ENCODE peak calls at places on chromosomes 6 and 20, in ten cellular contexts. One of them, this sample, is unnamed.

GRCh38 chr6:81262656-81263055 is 489.8 kb downstream of the TENT5A start:
- DNase-seq in mammary epithelial cell: no peak
- DNase-seq in foreskin fibroblast: no peak
- DNase-seq in left ventricle myocardium inferior: no peak
- DNase-seq in kidney epithelial cell: no peak
- DNase-seq in tibial artery: no peak
- DNase-seq in cardiac fibroblast: no peak
- DNase-seq in spleen: no peak
- DNase-seq in IMR-90: no peak
- DNase-seq in fibroblast of lung: no peak
- DNase-seq in this sample: no peak

GRCh38 chr6:9437836-9438235 is 977.0 kb downstream of the TFAP2A start:
- DNase-seq in mammary epithelial cell: peak; percentile 13
- DNase-seq in foreskin fibroblast: peak; percentile 25
- DNase-seq in tibial artery: no peak
- DNase-seq in cardiac fibroblast: peak; percentile 25
- DNase-seq in left ventricle myocardium inferior: no peak
- DNase-seq in fibroblast of lung: peak; percentile 55
- DNase-seq in spleen: no peak
- DNase-seq in IMR-90: peak; percentile 59
- DNase-seq in kidney epithelial cell: no peak
- DNase-seq in this sample: no peak

GRCh38 chr6:51949451-51949850 is 138.0 kb downstream of the PKHD1 start:
- DNase-seq in cardiac fibroblast: no peak
- DNase-seq in fibroblast of lung: no peak
- DNase-seq in foreskin fibroblast: no peak
- DNase-seq in IMR-90: no peak
- DNase-seq in spleen: no peak
- DNase-seq in tibial artery: no peak
- DNase-seq in mammary epithelial cell: no peak
- DNase-seq in left ventricle myocardium inferior: no peak
- DNase-seq in kidney epithelial cell: no peak
- DNase-seq in this sample: no peak

GRCh38 chr6:109034439-109035041 is 60.1 kb downstream of the SESN1 start:
- DNase-seq in fibroblast of lung: no peak
- DNase-seq in left ventricle myocardium inferior: no peak
- DNase-seq in tibial artery: no peak
- DNase-seq in foreskin fibroblast: no peak
- DNase-seq in IMR-90: no peak
- DNase-seq in kidney epithelial cell: no peak
- DNase-seq in cardiac fibroblast: no peak
- DNase-seq in spleen: no peak
- DNase-seq in mammary epithelial cell: no peak
- DNase-seq in this sample: no peak

GRCh38 chr6:139205843-139206242 is 71.0 kb downstream of the HECA start:
- DNase-seq in kidney epithelial cell: no peak
- DNase-seq in cardiac fibroblast: no peak
- DNase-seq in foreskin fibroblast: no peak
- DNase-seq in mammary epithelial cell: no peak
- DNase-seq in spleen: no peak
- DNase-seq in left ventricle myocardium inferior: no peak
- DNase-seq in fibroblast of lung: no peak
- DNase-seq in IMR-90: no peak
- DNase-seq in tibial artery: no peak
- DNase-seq in this sample: no peak

GRCh38 chr6:149965191-149966020 is 1.7 kb downstream of the ULBP1 start:
- DNase-seq in tibial artery: no peak
- DNase-seq in cardiac fibroblast: no peak
- DNase-seq in left ventricle myocardium inferior: no peak
- DNase-seq in kidney epithelial cell: no peak
- DNase-seq in spleen: peak; percentile 84
- DNase-seq in fibroblast of lung: no peak
- DNase-seq in IMR-90: no peak
- DNase-seq in mammary epithelial cell: no peak
- DNase-seq in foreskin fibroblast: peak; percentile 20
- DNase-seq in this sample: no peak

GRCh38 chr6:80543598-80544181 is 437.2 kb downstream of the BCKDHB start:
- DNase-seq in tibial artery: no peak
- DNase-seq in left ventricle myocardium inferior: no peak
- DNase-seq in kidney epithelial cell: peak; percentile 25
- DNase-seq in mammary epithelial cell: peak; percentile 48
- DNase-seq in spleen: no peak
- DNase-seq in foreskin fibroblast: peak; percentile 47
- DNase-seq in IMR-90: peak; percentile 90
- DNase-seq in cardiac fibroblast: peak; percentile 91
- DNase-seq in fibroblast of lung: peak; percentile 93
- DNase-seq in this sample: no peak

GRCh38 chr20:41094656-41095055 is 42.7 kb upstream of the PLCG1 start:
- DNase-seq in spleen: no peak
- DNase-seq in fibroblast of lung: peak; percentile 39
- DNase-seq in left ventricle myocardium inferior: no peak
- DNase-seq in mammary epithelial cell: no peak
- DNase-seq in cardiac fibroblast: no peak
- DNase-seq in IMR-90: peak; percentile 61
- DNase-seq in kidney epithelial cell: no peak
- DNase-seq in tibial artery: no peak
- DNase-seq in foreskin fibroblast: peak; percentile 18
- DNase-seq in this sample: no peak

GRCh38 chr6:15444081-15444731 is 198.3 kb downstream of the JARID2 start:
- DNase-seq in IMR-90: peak; percentile 89
- DNase-seq in kidney epithelial cell: no peak
- DNase-seq in left ventricle myocardium inferior: no peak
- DNase-seq in spleen: no peak
- DNase-seq in cardiac fibroblast: no peak
- DNase-seq in foreskin fibroblast: no peak
- DNase-seq in tibial artery: no peak
- DNase-seq in fibroblast of lung: peak; percentile 33
- DNase-seq in mammary epithelial cell: no peak
- DNase-seq in this sample: no peak

GRCh38 chr20:50238081-50238800 is 47.6 kb downstream of the CEBPB start:
- DNase-seq in mammary epithelial cell: no peak
- DNase-seq in spleen: no peak
- DNase-seq in left ventricle myocardium inferior: no peak
- DNase-seq in fibroblast of lung: no peak
- DNase-seq in IMR-90: no peak
- DNase-seq in cardiac fibroblast: no peak
- DNase-seq in kidney epithelial cell: no peak
- DNase-seq in foreskin fibroblast: no peak
- DNase-seq in tibial artery: no peak
- DNase-seq in this sample: no peak

GRCh38 chr6:43707269-43707668 is 19.7 kb upstream of the MRPS18A start:
- DNase-seq in fibroblast of lung: no peak
- DNase-seq in left ventricle myocardium inferior: no peak
- DNase-seq in spleen: no peak
- DNase-seq in cardiac fibroblast: no peak
- DNase-seq in tibial artery: no peak
- DNase-seq in kidney epithelial cell: no peak
- DNase-seq in foreskin fibroblast: no peak
- DNase-seq in mammary epithelial cell: no peak
- DNase-seq in IMR-90: no peak
- DNase-seq in this sample: no peak

GRCh38 chr6:169371344-169372144 is 117.9 kb upstream of the THBS2 start:
- DNase-seq in left ventricle myocardium inferior: no peak
- DNase-seq in foreskin fibroblast: peak; percentile 55
- DNase-seq in spleen: no peak
- DNase-seq in kidney epithelial cell: no peak
- DNase-seq in cardiac fibroblast: peak; percentile 17
- DNase-seq in IMR-90: peak; percentile 16
- DNase-seq in mammary epithelial cell: no peak
- DNase-seq in tibial artery: no peak
- DNase-seq in fibroblast of lung: peak; percentile 23
- DNase-seq in this sample: no peak

GRCh38 chr6:53347250-53347920 is 1.4 kb downstream of the ELOVL5 start:
- DNase-seq in kidney epithelial cell: no peak
- DNase-seq in spleen: no peak
- DNase-seq in fibroblast of lung: peak; percentile 54
- DNase-seq in tibial artery: no peak
- DNase-seq in mammary epithelial cell: peak; percentile 47
- DNase-seq in left ventricle myocardium inferior: no peak
- DNase-seq in foreskin fibroblast: peak; percentile 16
- DNase-seq in cardiac fibroblast: peak; percentile 29
- DNase-seq in IMR-90: peak; percentile 45
- DNase-seq in this sample: no peak

GRCh38 chr20:63501818-63502670 is 3.2 kb upstream of the EEF1A2 start:
- DNase-seq in foreskin fibroblast: no peak
- DNase-seq in tibial artery: no peak
- DNase-seq in IMR-90: peak; percentile 16
- DNase-seq in cardiac fibroblast: no peak
- DNase-seq in spleen: no peak
- DNase-seq in fibroblast of lung: no peak
- DNase-seq in mammary epithelial cell: no peak
- DNase-seq in left ventricle myocardium inferior: peak; percentile 81
- DNase-seq in kidney epithelial cell: no peak
- DNase-seq in this sample: no peak
- H3K4me3 ChIP-seq in foreskin fibroblast: no peak overlapping the region
- H3K4me3 ChIP-seq in tibial artery: no peak overlapping the region
- H3K4me3 ChIP-seq in IMR-90: no peak overlapping the region
- H3K4me3 ChIP-seq in cardiac fibroblast: no peak overlapping the region
- H3K4me3 ChIP-seq in spleen: no peak overlapping the region
- H3K4me3 ChIP-seq in fibroblast of lung: no peak overlapping the region
- H3K4me3 ChIP-seq in mammary epithelial cell: no peak overlapping the region
- H3K4me3 ChIP-seq in left ventricle myocardium inferior: peak overlapping the region; percentile 23
- H3K4me3 ChIP-seq in kidney epithelial cell: no peak overlapping the region
- H3K4me3 ChIP-seq in this sample: no peak overlapping the region

DNA sequence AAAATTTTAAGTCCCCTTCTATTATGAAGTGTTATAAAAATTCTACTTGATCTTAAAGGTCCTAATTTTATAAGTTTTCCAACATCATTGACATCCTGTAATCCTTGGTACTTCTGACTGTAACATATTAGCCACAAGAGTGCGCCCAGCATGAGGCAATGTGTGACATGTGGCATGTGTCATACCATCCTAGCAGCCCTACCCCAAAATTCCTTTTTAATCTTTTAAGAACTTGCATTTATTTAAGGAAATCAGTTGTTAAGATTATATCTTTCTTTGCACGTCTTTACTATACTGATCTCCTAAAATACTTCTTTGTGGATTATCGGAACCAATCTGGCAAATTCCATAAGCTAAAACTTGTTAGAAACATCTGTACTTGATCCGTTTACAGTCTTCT is 167.1 kb upstream of the SLC24A3 start:
- DNase-seq in cardiac fibroblast: no peak
- DNase-seq in kidney epithelial cell: no peak
- DNase-seq in foreskin fibroblast: no peak
- DNase-seq in left ventricle myocardium inferior: no peak
- DNase-seq in spleen: no peak
- DNase-seq in mammary epithelial cell: no peak
- DNase-seq in IMR-90: no peak
- DNase-seq in fibroblast of lung: no peak
- DNase-seq in tibial artery: no peak
- DNase-seq in this sample: no peak
- TF ChIP-seq CTCF in cardiac fibroblast: no peak
- TF ChIP-seq CTCF in kidney epithelial cell: no peak
- TF ChIP-seq CTCF in foreskin fibroblast: no peak
- TF ChIP-seq CTCF in left ventricle myocardium inferior: no peak
- TF ChIP-seq CTCF in spleen: no peak
- TF ChIP-seq CTCF in mammary epithelial cell: no peak
- TF ChIP-seq CTCF in IMR-90: no peak
- TF ChIP-seq CTCF in fibroblast of lung: no peak
- TF ChIP-seq CTCF in tibial artery: no peak
- TF ChIP-seq CTCF in this sample: no peak

GRCh38 chr6:148745926-148746325 is 904 bp upstream of the UST start:
- DNase-seq in kidney epithelial cell: no peak
- DNase-seq in spleen: no peak
- DNase-seq in cardiac fibroblast: no peak
- DNase-seq in foreskin fibroblast: no peak
- DNase-seq in tibial artery: no peak
- DNase-seq in left ventricle myocardium inferior: no peak
- DNase-seq in fibroblast of lung: peak; percentile 18
- DNase-seq in mammary epithelial cell: peak; percentile 23
- DNase-seq in IMR-90: no peak
- DNase-seq in this sample: no peak
- H3K4me3 ChIP-seq in kidney epithelial cell: peak overlapping the region; percentile 65
- H3K4me3 ChIP-seq in spleen: peak overlapping the region; percentile 83
- H3K4me3 ChIP-seq in cardiac fibroblast: peak overlapping the region; percentile 92
- H3K4me3 ChIP-seq in foreskin fibroblast: peak overlapping the region; percentile 83
- H3K4me3 ChIP-seq in tibial artery: peak overlapping the region; percentile 88
- H3K4me3 ChIP-seq in left ventricle myocardium inferior: peak overlapping the region; percentile 86
- H3K4me3 ChIP-seq in fibroblast of lung: peak overlapping the region; percentile 69
- H3K4me3 ChIP-seq in mammary epithelial cell: peak overlapping the region; percentile 74
- H3K4me3 ChIP-seq in IMR-90: peak overlapping the region; percentile 87
- H3K4me3 ChIP-seq in this sample: peak overlapping the region; percentile 85

DNA sequence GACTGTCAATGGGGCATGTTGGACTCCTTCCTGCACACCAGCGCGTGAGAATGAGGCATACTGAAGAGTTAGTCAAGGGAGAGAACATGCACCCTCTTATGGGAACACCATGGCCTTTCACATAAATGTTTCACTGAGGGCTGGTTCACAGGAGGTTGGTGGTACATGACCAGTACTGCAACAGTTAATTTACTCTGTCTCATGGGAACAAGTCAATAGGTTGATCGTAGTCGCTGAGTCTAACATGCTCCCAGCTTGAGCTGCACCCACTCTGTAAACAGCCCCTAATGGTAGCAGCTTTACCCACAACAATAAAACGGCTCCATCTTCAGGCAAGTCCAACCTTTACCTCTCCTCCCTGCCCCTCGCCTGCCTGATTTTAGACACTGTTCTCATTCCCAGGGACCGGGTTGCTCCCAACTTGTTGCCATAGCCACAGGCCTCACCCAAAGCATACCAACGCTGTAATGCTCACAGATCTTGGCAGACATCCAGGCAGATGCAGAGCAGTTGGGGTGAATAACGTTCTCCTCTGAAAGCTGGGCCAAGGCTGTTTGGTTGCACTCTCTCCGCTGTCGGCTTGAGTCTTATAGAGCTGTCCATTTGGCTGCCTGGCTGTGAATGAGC is 111.3 kb downstream of the LY86 start:
- DNase-seq in left ventricle myocardium inferior: peak; percentile 63
- DNase-seq in tibial artery: peak; percentile 80
- DNase-seq in cardiac fibroblast: peak; percentile 96
- DNase-seq in IMR-90: peak; percentile 91
- DNase-seq in fibroblast of lung: peak; percentile 93
- DNase-seq in mammary epithelial cell: peak; percentile 95
- DNase-seq in foreskin fibroblast: peak; percentile 89
- DNase-seq in spleen: no peak
- DNase-seq in kidney epithelial cell: peak; percentile 73
- DNase-seq in this sample: peak; percentile 89
- TF ChIP-seq CTCF in left ventricle myocardium inferior: no peak
- TF ChIP-seq CTCF in tibial artery: no peak
- TF ChIP-seq CTCF in cardiac fibroblast: no peak
- TF ChIP-seq CTCF in IMR-90: no peak
- TF ChIP-seq CTCF in fibroblast of lung: no peak
- TF ChIP-seq CTCF in mammary epithelial cell: no peak
- TF ChIP-seq CTCF in foreskin fibroblast: no peak
- TF ChIP-seq CTCF in spleen: no peak
- TF ChIP-seq CTCF in kidney epithelial cell: peak; percentile 8
- TF ChIP-seq CTCF in this sample: no peak